ENCODE peak calls at places on chromosomes 12 and 14, in five cellular contexts. E, Y, D, P and W are unnamed samples. For H3K9me3, the result is how much of the 10 kb centered on the place peaks cover.

GRCh38 chr14:77003960-77004710 is 24.4 kb downstream of the IRF2BPL start:
- DNase-seq in E (no peak), Y (no peak), D (no peak), P (no peak), W (no peak)

GRCh38 chr12:115232455-115233156 is 548.6 kb upstream of the TBX3 start:
- DNase-seq in E (no peak), Y (no peak), D (no peak), P (no peak), W (no peak)

GRCh38 chr12:115823635-115824034 is 453.9 kb downstream of the MED13L start:
- DNase-seq in E (no peak), Y (no peak), D (no peak), P (no peak), W (no peak)

GRCh38 chr12:25084816-25085215 is 110.1 kb downstream of the DNAI7 start:
- DNase-seq in E (no peak), Y (no peak), D (no peak), P (no peak), W (no peak)

GRCh38 chr12:69459477-69459876 is 10.7 kb upstream of the FRS2 start:
- DNase-seq in E (no peak), Y (no peak), D (no peak), P (no peak), W (no peak)

GRCh38 chr12:108835860-108836634 is 21.3 kb downstream of the SSH1 start:
- DNase-seq in E (no peak), Y (no peak), D (no peak), P (no peak), W (no peak)

GRCh38 chr12:104792570-104792969 is 165.5 kb downstream of the SLC41A2 start:
- DNase-seq in E (no peak), Y (peak), D (peak), P (no peak), W (peak)

GRCh38 chr12:7801460-7801859 is 12.3 kb downstream of the NANOG start:
- DNase-seq in E (no peak), Y (no peak), D (no peak), P (no peak), W (no peak)

GRCh38 chr12:118371354-118372282 is 1.1 kb downstream of the TAOK3 start:
- DNase-seq in E (peak), Y (no peak), D (no peak), P (peak), W (no peak)

GRCh38 chr14:23569443-23570151 is 2.0 kb upstream of the AP1G2 start:
- DNase-seq in E (no peak), Y (peak), D (no peak), P (no peak), W (peak)

GRCh38 chr14:105855246-105855892 is 329.0 kb downstream of the TMEM121 start:
- DNase-seq in E (peak), Y (no peak), D (peak), P (peak), W (no peak)

GRCh38 chr12:6935221-6935550 is 7.4 kb downstream of the ATN1 start:
- DNase-seq in E (no peak), Y (no peak), D (no peak), P (no peak), W (no peak)

GRCh38 chr14:91202234-91202974 is 42.1 kb downstream of the GPR68 start:
- DNase-seq in E (no peak), Y (no peak), D (no peak), P (no peak), W (no peak)

GRCh38 chr12:48917857-48918537 is 7.3 kb downstream of the FKBP11 start:
- DNase-seq in E (no peak), Y (no peak), D (no peak), P (peak), W (no peak)

GRCh38 chr14:92093320-92093719 is 13.1 kb downstream of the ATXN3 start:
- DNase-seq in E (no peak), Y (no peak), D (no peak), P (no peak), W (no peak)

GRCh38 chr12:2076196-2076570 is 23.4 kb downstream of the CACNA1C start:
- DNase-seq in E (no peak), Y (no peak), D (peak), P (no peak), W (no peak)

GRCh38 chr12:118035194-118036041 is 18.9 kb downstream of the RFC5 start:
- DNase-seq in E (no peak), Y (no peak), D (no peak), P (no peak), W (no peak)

GRCh38 chr14:92986254-92987147 is 63.6 kb downstream of the CHGA start:
- DNase-seq in E (peak), Y (no peak), D (no peak), P (no peak), W (no peak)

GRCh38 chr14:93085916-93086315 is 29.8 kb downstream of the ITPK1 start:
- DNase-seq in E (no peak), Y (no peak), D (no peak), P (no peak), W (no peak)

GRCh38 chr12:122981587-122982493 is 1.4 kb downstream of the ARL6IP4 start:
- DNase-seq in E (peak), Y (no peak), D (no peak), P (no peak), W (no peak)

GRCh38 chr12:80154261-80154660 is 54.9 kb downstream of the OTOGL start:
- DNase-seq in E (no peak), Y (no peak), D (no peak), P (no peak), W (no peak)

GRCh38 chr12:47775100-47775911 is 2.3 kb downstream of the SLC48A1 start:
- DNase-seq in E (peak), Y (no peak), D (no peak), P (no peak), W (no peak)

GRCh38 chr12:20127401-20127800 is 240.9 kb upstream of the PDE3A start:
- DNase-seq in E (no peak), Y (no peak), D (no peak), P (no peak), W (no peak)

GRCh38 chr12:26798013-26798412 is 35.0 kb downstream of the ITPR2 start:
- DNase-seq in E (no peak), Y (no peak), D (no peak), P (no peak), W (no peak)
- H3K27ac ChIP-seq in E (no peak), Y (no peak), D (peak), P (no peak), W (no peak)

DNA sequence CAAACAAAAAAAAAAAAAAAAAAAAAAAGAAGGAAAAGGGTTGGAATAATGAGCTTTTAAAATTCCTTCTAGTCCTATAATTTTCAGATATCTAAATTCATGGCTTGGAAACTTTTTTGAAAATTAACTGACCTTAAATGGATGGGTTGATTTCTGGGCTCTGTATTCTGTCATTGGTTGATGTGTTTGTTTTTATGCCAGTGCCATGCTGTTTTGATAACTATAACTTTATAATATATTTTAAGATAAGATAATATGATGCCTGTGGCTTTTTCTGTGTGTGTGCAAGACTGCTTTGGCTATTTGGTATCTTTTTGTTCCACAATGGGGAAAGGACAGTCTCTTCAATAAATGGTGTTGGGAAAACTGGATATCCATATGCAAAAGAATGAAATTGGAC is 7.3 kb downstream of the OR10G3 start:
- DNase-seq in E (no peak), Y (no peak), D (no peak), P (no peak), W (no peak)
- H3K9me3 ChIP-seq in E (under half), Y (under half), D (under half), P (under half), W (under half)

GRCh38 chr12:112011685-112012084 is 1.3 kb downstream of the TMEM116 start:
- DNase-seq in E (no peak), Y (no peak), D (no peak), P (no peak), W (no peak)
- H3K27ac ChIP-seq in E (no peak), Y (peak), D (peak), P (peak), W (peak)

GRCh38 chr12:128872303-128872702 is 19.0 kb downstream of the GLT1D1 start:
- DNase-seq in E (no peak), Y (no peak), D (no peak), P (no peak), W (no peak)

GRCh38 chr12:128871516-128871892 is 18.2 kb downstream of the GLT1D1 start:
- DNase-seq in E (no peak), Y (no peak), D (no peak), P (no peak), W (no peak)

GRCh38 chr12:128879898-128880764 is 26.9 kb downstream of the GLT1D1 start:
- DNase-seq in E (no peak), Y (no peak), D (no peak), P (no peak), W (no peak)

GRCh38 chr12:128876559-128876958 is 23.3 kb downstream of the GLT1D1 start:
- DNase-seq in E (no peak), Y (no peak), D (no peak), P (no peak), W (no peak)
- H3K9me3 ChIP-seq in E (under half), Y (under half), D (under half), P (under half), W (under half)

DNA sequence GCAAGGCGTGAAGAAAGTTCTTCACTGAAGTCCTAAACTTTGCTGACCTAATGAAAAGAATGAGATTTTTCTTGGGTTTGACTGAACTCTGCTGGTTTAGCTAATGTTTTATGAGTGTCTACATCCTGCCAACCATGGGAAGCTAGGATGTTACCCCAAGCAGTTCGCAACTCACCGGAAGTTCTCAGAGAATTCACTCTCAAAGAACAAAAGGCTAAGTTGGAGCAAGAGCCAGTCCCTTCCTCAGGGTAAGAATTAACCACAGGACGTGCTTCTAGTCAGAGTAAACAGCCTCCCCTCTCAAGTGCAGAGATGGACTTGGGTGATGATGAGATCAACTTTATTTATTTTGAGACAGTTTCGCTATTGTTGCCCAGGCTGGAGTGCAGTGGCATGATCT is 37.3 kb downstream of the TCHP start:
- DNase-seq in E (no peak), Y (no peak), D (no peak), P (no peak), W (no peak)
- H3K27ac ChIP-seq in E (peak), Y (no peak), D (no peak), P (no peak), W (no peak)